ENCODE peak calls at places on chromosomes 3 and 15, in ten cellular contexts. One of them, this sample, is unnamed.

GRCh38 chr3:11288786-11289637 is 16.8 kb downstream of the ATG7 start:
- DNase-seq in lower lobe of right lung: no peak
- DNase-seq in tibial nerve: peak; percentile 62
- DNase-seq in iPS DF 6.9: no peak
- DNase-seq in MM.1S: no peak
- DNase-seq in CD8-positive, alpha-beta T cell: no peak
- DNase-seq in Peyer's patch: no peak
- DNase-seq in psoas muscle: no peak
- DNase-seq in aorta: no peak
- DNase-seq in CD4-positive, CD25-positive, alpha-beta regulatory T cell: no peak
- DNase-seq in this sample: no peak

GRCh38 chr3:46883252-46884185 is 6.0 kb downstream of the PTH1R start:
- DNase-seq in lower lobe of right lung: no peak
- DNase-seq in aorta: no peak
- DNase-seq in MM.1S: peak; percentile 11
- DNase-seq in CD8-positive, alpha-beta T cell: no peak
- DNase-seq in iPS DF 6.9: no peak
- DNase-seq in tibial nerve: no peak
- DNase-seq in psoas muscle: no peak
- DNase-seq in Peyer's patch: no peak
- DNase-seq in CD4-positive, CD25-positive, alpha-beta regulatory T cell: no peak
- DNase-seq in this sample: no peak

GRCh38 chr3:72818915-72819314 is 29.3 kb downstream of the SHQ1 start:
- DNase-seq in Peyer's patch: no peak
- DNase-seq in tibial nerve: no peak
- DNase-seq in lower lobe of right lung: no peak
- DNase-seq in aorta: no peak
- DNase-seq in CD4-positive, CD25-positive, alpha-beta regulatory T cell: no peak
- DNase-seq in CD8-positive, alpha-beta T cell: no peak
- DNase-seq in iPS DF 6.9: no peak
- DNase-seq in MM.1S: no peak
- DNase-seq in psoas muscle: no peak
- DNase-seq in this sample: no peak

GRCh38 chr15:68285243-68285980 is 7.9 kb downstream of the FEM1B start:
- DNase-seq in aorta: no peak
- DNase-seq in MM.1S: peak; percentile 63
- DNase-seq in CD4-positive, CD25-positive, alpha-beta regulatory T cell: no peak
- DNase-seq in lower lobe of right lung: no peak
- DNase-seq in CD8-positive, alpha-beta T cell: no peak
- DNase-seq in tibial nerve: no peak
- DNase-seq in psoas muscle: no peak
- DNase-seq in Peyer's patch: no peak
- DNase-seq in iPS DF 6.9: no peak
- DNase-seq in this sample: no peak

GRCh38 chr15:66901336-66902100 is 163.9 kb upstream of the SMAD3 start:
- DNase-seq in Peyer's patch: no peak
- DNase-seq in iPS DF 6.9: no peak
- DNase-seq in MM.1S: no peak
- DNase-seq in tibial nerve: no peak
- DNase-seq in lower lobe of right lung: no peak
- DNase-seq in CD8-positive, alpha-beta T cell: no peak
- DNase-seq in CD4-positive, CD25-positive, alpha-beta regulatory T cell: no peak
- DNase-seq in psoas muscle: no peak
- DNase-seq in aorta: no peak
- DNase-seq in this sample: no peak

GRCh38 chr3:129018751-129019150 is 17.6 kb downstream of the EFCC1 start:
- DNase-seq in iPS DF 6.9: no peak
- DNase-seq in tibial nerve: no peak
- DNase-seq in CD8-positive, alpha-beta T cell: no peak
- DNase-seq in psoas muscle: no peak
- DNase-seq in Peyer's patch: no peak
- DNase-seq in lower lobe of right lung: no peak
- DNase-seq in aorta: no peak
- DNase-seq in CD4-positive, CD25-positive, alpha-beta regulatory T cell: no peak
- DNase-seq in MM.1S: no peak
- DNase-seq in this sample: no peak

GRCh38 chr15:75230016-75230343 is 28.2 kb upstream of the GOLGA6C start:
- DNase-seq in aorta: no peak
- DNase-seq in tibial nerve: no peak
- DNase-seq in lower lobe of right lung: no peak
- DNase-seq in CD4-positive, CD25-positive, alpha-beta regulatory T cell: no peak
- DNase-seq in CD8-positive, alpha-beta T cell: no peak
- DNase-seq in psoas muscle: no peak
- DNase-seq in iPS DF 6.9: no peak
- DNase-seq in Peyer's patch: no peak
- DNase-seq in MM.1S: no peak
- DNase-seq in this sample: no peak

GRCh38 chr15:66401130-66402021 is 14.7 kb downstream of the MAP2K1 start:
- DNase-seq in CD8-positive, alpha-beta T cell: no peak
- DNase-seq in aorta: no peak
- DNase-seq in MM.1S: no peak
- DNase-seq in lower lobe of right lung: no peak
- DNase-seq in CD4-positive, CD25-positive, alpha-beta regulatory T cell: no peak
- DNase-seq in Peyer's patch: no peak
- DNase-seq in tibial nerve: no peak
- DNase-seq in iPS DF 6.9: no peak
- DNase-seq in psoas muscle: no peak
- DNase-seq in this sample: no peak

GRCh38 chr3:15299036-15299435 is 33.4 kb downstream of the SH3BP5 start:
- DNase-seq in tibial nerve: no peak
- DNase-seq in aorta: no peak
- DNase-seq in CD8-positive, alpha-beta T cell: no peak
- DNase-seq in CD4-positive, CD25-positive, alpha-beta regulatory T cell: no peak
- DNase-seq in lower lobe of right lung: no peak
- DNase-seq in Peyer's patch: no peak
- DNase-seq in psoas muscle: no peak
- DNase-seq in iPS DF 6.9: no peak
- DNase-seq in MM.1S: no peak
- DNase-seq in this sample: no peak

GRCh38 chr15:33029247-33029646 is 165.3 kb downstream of the FMN1 start:
- DNase-seq in CD8-positive, alpha-beta T cell: no peak
- DNase-seq in CD4-positive, CD25-positive, alpha-beta regulatory T cell: no peak
- DNase-seq in psoas muscle: no peak
- DNase-seq in MM.1S: no peak
- DNase-seq in aorta: no peak
- DNase-seq in tibial nerve: no peak
- DNase-seq in iPS DF 6.9: no peak
- DNase-seq in Peyer's patch: no peak
- DNase-seq in lower lobe of right lung: no peak
- DNase-seq in this sample: no peak

GRCh38 chr3:179146911-179147570 is 1.1 kb upstream of the PIK3CA start:
- DNase-seq in iPS DF 6.9: no peak
- DNase-seq in tibial nerve: peak; percentile 49
- DNase-seq in Peyer's patch: no peak
- DNase-seq in MM.1S: peak; percentile 75
- DNase-seq in psoas muscle: no peak
- DNase-seq in aorta: no peak
- DNase-seq in CD4-positive, CD25-positive, alpha-beta regulatory T cell: peak; percentile 81
- DNase-seq in CD8-positive, alpha-beta T cell: no peak
- DNase-seq in lower lobe of right lung: no peak
- DNase-seq in this sample: peak; percentile 48

GRCh38 chr3:44468572-44469520 is 8.6 kb downstream of the ZNF445 start:
- DNase-seq in MM.1S: no peak
- DNase-seq in lower lobe of right lung: no peak
- DNase-seq in Peyer's patch: no peak
- DNase-seq in psoas muscle: no peak
- DNase-seq in CD4-positive, CD25-positive, alpha-beta regulatory T cell: no peak
- DNase-seq in aorta: no peak
- DNase-seq in tibial nerve: no peak
- DNase-seq in iPS DF 6.9: no peak
- DNase-seq in CD8-positive, alpha-beta T cell: no peak
- DNase-seq in this sample: no peak

GRCh38 chr3:120263792-120264191 is 21.2 kb downstream of the GPR156 start:
- DNase-seq in MM.1S: no peak
- DNase-seq in CD8-positive, alpha-beta T cell: no peak
- DNase-seq in tibial nerve: no peak
- DNase-seq in lower lobe of right lung: no peak
- DNase-seq in aorta: no peak
- DNase-seq in iPS DF 6.9: no peak
- DNase-seq in CD4-positive, CD25-positive, alpha-beta regulatory T cell: no peak
- DNase-seq in Peyer's patch: no peak
- DNase-seq in psoas muscle: no peak
- DNase-seq in this sample: no peak

GRCh38 chr15:71746719-71747118 is 63.6 kb upstream of the NR2E3 start:
- DNase-seq in CD4-positive, CD25-positive, alpha-beta regulatory T cell: no peak
- DNase-seq in lower lobe of right lung: peak; percentile 56
- DNase-seq in iPS DF 6.9: no peak
- DNase-seq in Peyer's patch: no peak
- DNase-seq in MM.1S: no peak
- DNase-seq in aorta: no peak
- DNase-seq in psoas muscle: no peak
- DNase-seq in CD8-positive, alpha-beta T cell: no peak
- DNase-seq in tibial nerve: no peak
- DNase-seq in this sample: peak; percentile 87

GRCh38 chr15:71748327-71748726 is 62.0 kb upstream of the NR2E3 start:
- DNase-seq in iPS DF 6.9: no peak
- DNase-seq in MM.1S: no peak
- DNase-seq in tibial nerve: no peak
- DNase-seq in aorta: no peak
- DNase-seq in CD4-positive, CD25-positive, alpha-beta regulatory T cell: no peak
- DNase-seq in Peyer's patch: no peak
- DNase-seq in psoas muscle: no peak
- DNase-seq in CD8-positive, alpha-beta T cell: no peak
- DNase-seq in lower lobe of right lung: no peak
- DNase-seq in this sample: no peak

GRCh38 chr15:71752085-71752484 is 58.3 kb upstream of the NR2E3 start:
- DNase-seq in aorta: no peak
- DNase-seq in lower lobe of right lung: no peak
- DNase-seq in tibial nerve: no peak
- DNase-seq in CD4-positive, CD25-positive, alpha-beta regulatory T cell: no peak
- DNase-seq in MM.1S: no peak
- DNase-seq in Peyer's patch: no peak
- DNase-seq in psoas muscle: no peak
- DNase-seq in CD8-positive, alpha-beta T cell: no peak
- DNase-seq in iPS DF 6.9: no peak
- DNase-seq in this sample: no peak

GRCh38 chr15:71747128-71748083 is 62.9 kb upstream of the NR2E3 start:
- DNase-seq in CD4-positive, CD25-positive, alpha-beta regulatory T cell: no peak
- DNase-seq in tibial nerve: no peak
- DNase-seq in psoas muscle: no peak
- DNase-seq in lower lobe of right lung: no peak
- DNase-seq in CD8-positive, alpha-beta T cell: no peak
- DNase-seq in iPS DF 6.9: no peak
- DNase-seq in Peyer's patch: no peak
- DNase-seq in aorta: no peak
- DNase-seq in MM.1S: no peak
- DNase-seq in this sample: peak; percentile 49

GRCh38 chr15:71749500-71749899 is 60.9 kb upstream of the NR2E3 start:
- DNase-seq in Peyer's patch: no peak
- DNase-seq in CD8-positive, alpha-beta T cell: no peak
- DNase-seq in MM.1S: no peak
- DNase-seq in psoas muscle: no peak
- DNase-seq in aorta: no peak
- DNase-seq in iPS DF 6.9: no peak
- DNase-seq in lower lobe of right lung: no peak
- DNase-seq in tibial nerve: no peak
- DNase-seq in CD4-positive, CD25-positive, alpha-beta regulatory T cell: no peak
- DNase-seq in this sample: no peak
- H3K4me1 ChIP-seq in Peyer's patch: no peaks in the 10 kb centered on the region
- H3K4me1 ChIP-seq in CD8-positive, alpha-beta T cell: no peaks in the 10 kb centered on the region
- H3K4me1 ChIP-seq in MM.1S: no peaks in the 10 kb centered on the region
- H3K4me1 ChIP-seq in psoas muscle: no peaks in the 10 kb centered on the region
- H3K4me1 ChIP-seq in aorta: no peaks in the 10 kb centered on the region
- H3K4me1 ChIP-seq in iPS DF 6.9: no peaks in the 10 kb centered on the region
- H3K4me1 ChIP-seq in lower lobe of right lung: no peaks in the 10 kb centered on the region
- H3K4me1 ChIP-seq in tibial nerve: peaks cover 10% of the 10 kb centered on the region
- H3K4me1 ChIP-seq in CD4-positive, CD25-positive, alpha-beta regulatory T cell: no peaks in the 10 kb centered on the region
- H3K4me1 ChIP-seq in this sample: peaks cover 3% of the 10 kb centered on the region

GRCh38 chr3:69352305-69353087 is 33.4 kb downstream of the FRMD4B start:
- DNase-seq in lower lobe of right lung: no peak
- DNase-seq in psoas muscle: no peak
- DNase-seq in iPS DF 6.9: no peak
- DNase-seq in tibial nerve: no peak
- DNase-seq in Peyer's patch: no peak
- DNase-seq in aorta: no peak
- DNase-seq in CD4-positive, CD25-positive, alpha-beta regulatory T cell: no peak
- DNase-seq in MM.1S: no peak
- DNase-seq in CD8-positive, alpha-beta T cell: no peak
- DNase-seq in this sample: no peak
- H3K4me3 ChIP-seq in lower lobe of right lung: peak overlapping the region; percentile 37
- H3K4me3 ChIP-seq in psoas muscle: peak overlapping the region; percentile 12
- H3K4me3 ChIP-seq in iPS DF 6.9: no peak overlapping the region
- H3K4me3 ChIP-seq in tibial nerve: peak overlapping the region; percentile 42
- H3K4me3 ChIP-seq in Peyer's patch: no peak overlapping the region
- H3K4me3 ChIP-seq in aorta: no peak overlapping the region
- H3K4me3 ChIP-seq in CD4-positive, CD25-positive, alpha-beta regulatory T cell: no peak overlapping the region
- H3K4me3 ChIP-seq in MM.1S: no peak overlapping the region
- H3K4me3 ChIP-seq in CD8-positive, alpha-beta T cell: no peak overlapping the region
- H3K4me3 ChIP-seq in this sample: no peak overlapping the region

GRCh38 chr3:184237772-184238171 is 8.4 kb downstream of the VWA5B2 start:
- DNase-seq in iPS DF 6.9: no peak
- DNase-seq in MM.1S: no peak
- DNase-seq in tibial nerve: no peak
- DNase-seq in CD4-positive, CD25-positive, alpha-beta regulatory T cell: no peak
- DNase-seq in psoas muscle: no peak
- DNase-seq in lower lobe of right lung: no peak
- DNase-seq in Peyer's patch: no peak
- DNase-seq in aorta: no peak
- DNase-seq in CD8-positive, alpha-beta T cell: no peak
- DNase-seq in this sample: no peak
- H3K27me3 ChIP-seq in iPS DF 6.9: peaks cover 2% of the 10 kb centered on the region
- H3K27me3 ChIP-seq in MM.1S: peaks cover 27% of the 10 kb centered on the region
- H3K27me3 ChIP-seq in tibial nerve: peaks cover 26% of the 10 kb centered on the region
- H3K27me3 ChIP-seq in CD4-positive, CD25-positive, alpha-beta regulatory T cell: peaks cover 2% of the 10 kb centered on the region
- H3K27me3 ChIP-seq in psoas muscle: peaks cover 8% of the 10 kb centered on the region
- H3K27me3 ChIP-seq in lower lobe of right lung: peaks cover 25% of the 10 kb centered on the region
- H3K27me3 ChIP-seq in Peyer's patch: no peaks in the 10 kb centered on the region
- H3K27me3 ChIP-seq in aorta: no peaks in the 10 kb centered on the region
- H3K27me3 ChIP-seq in CD8-positive, alpha-beta T cell: peaks cover under 1% of the 10 kb centered on the region
- H3K27me3 ChIP-seq in this sample: no peaks in the 10 kb centered on the region

GRCh38 chr3:146164951-146165350 is 4.0 kb upstream of the PLOD2 start:
- DNase-seq in CD4-positive, CD25-positive, alpha-beta regulatory T cell: no peak
- DNase-seq in aorta: no peak
- DNase-seq in Peyer's patch: no peak
- DNase-seq in MM.1S: no peak
- DNase-seq in lower lobe of right lung: no peak
- DNase-seq in iPS DF 6.9: no peak
- DNase-seq in CD8-positive, alpha-beta T cell: no peak
- DNase-seq in tibial nerve: no peak
- DNase-seq in psoas muscle: no peak
- DNase-seq in this sample: no peak

GRCh38 chr3:146165370-146165769 is 4.4 kb upstream of the PLOD2 start:
- DNase-seq in psoas muscle: no peak
- DNase-seq in lower lobe of right lung: no peak
- DNase-seq in CD4-positive, CD25-positive, alpha-beta regulatory T cell: no peak
- DNase-seq in iPS DF 6.9: no peak
- DNase-seq in MM.1S: no peak
- DNase-seq in tibial nerve: no peak
- DNase-seq in Peyer's patch: no peak
- DNase-seq in aorta: no peak
- DNase-seq in CD8-positive, alpha-beta T cell: no peak
- DNase-seq in this sample: no peak

GRCh38 chr3:146163584-146163983 is 2.6 kb upstream of the PLOD2 start:
- DNase-seq in iPS DF 6.9: no peak
- DNase-seq in MM.1S: no peak
- DNase-seq in CD8-positive, alpha-beta T cell: no peak
- DNase-seq in aorta: no peak
- DNase-seq in lower lobe of right lung: no peak
- DNase-seq in CD4-positive, CD25-positive, alpha-beta regulatory T cell: no peak
- DNase-seq in Peyer's patch: no peak
- DNase-seq in psoas muscle: no peak
- DNase-seq in tibial nerve: no peak
- DNase-seq in this sample: no peak

GRCh38 chr3:146164071-146164470 is 3.1 kb upstream of the PLOD2 start:
- DNase-seq in MM.1S: no peak
- DNase-seq in lower lobe of right lung: no peak
- DNase-seq in iPS DF 6.9: no peak
- DNase-seq in CD4-positive, CD25-positive, alpha-beta regulatory T cell: no peak
- DNase-seq in aorta: no peak
- DNase-seq in tibial nerve: no peak
- DNase-seq in CD8-positive, alpha-beta T cell: no peak
- DNase-seq in Peyer's patch: no peak
- DNase-seq in psoas muscle: no peak
- DNase-seq in this sample: no peak

GRCh38 chr3:146164506-146164905 is 3.5 kb upstream of the PLOD2 start:
- DNase-seq in iPS DF 6.9: no peak
- DNase-seq in lower lobe of right lung: no peak
- DNase-seq in MM.1S: no peak
- DNase-seq in Peyer's patch: no peak
- DNase-seq in aorta: no peak
- DNase-seq in tibial nerve: no peak
- DNase-seq in psoas muscle: no peak
- DNase-seq in CD4-positive, CD25-positive, alpha-beta regulatory T cell: no peak
- DNase-seq in CD8-positive, alpha-beta T cell: no peak
- DNase-seq in this sample: no peak
- H3K4me1 ChIP-seq in iPS DF 6.9: no peaks in the 10 kb centered on the region
- H3K4me1 ChIP-seq in lower lobe of right lung: peaks cover 15% of the 10 kb centered on the region
- H3K4me1 ChIP-seq in MM.1S: no peaks in the 10 kb centered on the region
- H3K4me1 ChIP-seq in Peyer's patch: no peaks in the 10 kb centered on the region
- H3K4me1 ChIP-seq in aorta: peaks cover 13% of the 10 kb centered on the region
- H3K4me1 ChIP-seq in tibial nerve: peaks cover 27% of the 10 kb centered on the region
- H3K4me1 ChIP-seq in psoas muscle: no peaks in the 10 kb centered on the region
- H3K4me1 ChIP-seq in CD4-positive, CD25-positive, alpha-beta regulatory T cell: peaks cover 9% of the 10 kb centered on the region
- H3K4me1 ChIP-seq in CD8-positive, alpha-beta T cell: no peaks in the 10 kb centered on the region
- H3K4me1 ChIP-seq in this sample: no peaks in the 10 kb centered on the region

This sample was measured in prostate gland.